ENCODE peak calls at places on chromosomes 12 and 14, in four cellular contexts. One of them, this sample, is unnamed.

GRCh38 chr12:107590369-107591094 is 95.1 kb upstream of the PWP1 start:
- DNase-seq in amniotic epithelial cell: no peak
- DNase-seq in stimulated activated naive CD4-positive, alpha-beta T cell treated with Interleukin-2 at 50 U/mL for 16 hours: no peak
- DNase-seq in uterus: no peak
- DNase-seq in this sample: no peak

GRCh38 chr12:113203852-113204760 is 17.2 kb upstream of the TPCN1 start:
- DNase-seq in uterus: no peak
- DNase-seq in stimulated activated naive CD4-positive, alpha-beta T cell treated with Interleukin-2 at 50 U/mL for 16 hours: no peak
- DNase-seq in amniotic epithelial cell: peak
- DNase-seq in this sample: no peak

GRCh38 chr14:103230021-103230420 is 104.0 kb upstream of the EIF5 start:
- DNase-seq in amniotic epithelial cell: no peak
- DNase-seq in uterus: no peak
- DNase-seq in stimulated activated naive CD4-positive, alpha-beta T cell treated with Interleukin-2 at 50 U/mL for 16 hours: no peak
- DNase-seq in this sample: no peak

GRCh38 chr14:104351849-104352492 is 213.6 kb downstream of the KIF26A start:
- DNase-seq in amniotic epithelial cell: no peak
- DNase-seq in uterus: no peak
- DNase-seq in stimulated activated naive CD4-positive, alpha-beta T cell treated with Interleukin-2 at 50 U/mL for 16 hours: no peak
- DNase-seq in this sample: no peak

GRCh38 chr14:98350213-98350612 is 921.8 kb downstream of the BCL11B start:
- DNase-seq in uterus: no peak
- DNase-seq in stimulated activated naive CD4-positive, alpha-beta T cell treated with Interleukin-2 at 50 U/mL for 16 hours: no peak
- DNase-seq in amniotic epithelial cell: no peak
- DNase-seq in this sample: no peak

GRCh38 chr14:105060751-105061427 is 4.3 kb downstream of the GPR132 start:
- DNase-seq in amniotic epithelial cell: no peak
- DNase-seq in stimulated activated naive CD4-positive, alpha-beta T cell treated with Interleukin-2 at 50 U/mL for 16 hours: peak
- DNase-seq in uterus: no peak
- DNase-seq in this sample: peak

GRCh38 chr14:23694085-23694975 is 58.2 kb downstream of the DHRS2 start:
- DNase-seq in stimulated activated naive CD4-positive, alpha-beta T cell treated with Interleukin-2 at 50 U/mL for 16 hours: no peak
- DNase-seq in uterus: no peak
- DNase-seq in amniotic epithelial cell: peak
- DNase-seq in this sample: no peak

GRCh38 chr14:53003776-53004175 is 52.9 kb upstream of the FERMT2 start:
- DNase-seq in uterus: no peak
- DNase-seq in stimulated activated naive CD4-positive, alpha-beta T cell treated with Interleukin-2 at 50 U/mL for 16 hours: no peak
- DNase-seq in amniotic epithelial cell: no peak
- DNase-seq in this sample: no peak

GRCh38 chr12:53975816-53976152 is 1.0 kb upstream of the HOTAIR start:
- DNase-seq in amniotic epithelial cell: no peak
- DNase-seq in uterus: no peak
- DNase-seq in stimulated activated naive CD4-positive, alpha-beta T cell treated with Interleukin-2 at 50 U/mL for 16 hours: no peak
- DNase-seq in this sample: no peak

GRCh38 chr12:124640096-124640495 is 72.7 kb upstream of the NCOR2 start:
- DNase-seq in uterus: no peak
- DNase-seq in stimulated activated naive CD4-positive, alpha-beta T cell treated with Interleukin-2 at 50 U/mL for 16 hours: no peak
- DNase-seq in amniotic epithelial cell: peak
- DNase-seq in this sample: no peak

GRCh38 chr12:57809425-57809824 is 9.1 kb downstream of the AVIL start:
- DNase-seq in amniotic epithelial cell: no peak
- DNase-seq in stimulated activated naive CD4-positive, alpha-beta T cell treated with Interleukin-2 at 50 U/mL for 16 hours: no peak
- DNase-seq in uterus: no peak
- DNase-seq in this sample: no peak

GRCh38 chr12:4153343-4153892 is 120.1 kb upstream of the CCND2 start:
- DNase-seq in amniotic epithelial cell: no peak
- DNase-seq in stimulated activated naive CD4-positive, alpha-beta T cell treated with Interleukin-2 at 50 U/mL for 16 hours: peak
- DNase-seq in uterus: no peak
- DNase-seq in this sample: no peak

GRCh38 chr14:104749958-104750529 is 2.9 kb upstream of the SIVA1 start:
- DNase-seq in stimulated activated naive CD4-positive, alpha-beta T cell treated with Interleukin-2 at 50 U/mL for 16 hours: no peak
- DNase-seq in uterus: no peak
- DNase-seq in amniotic epithelial cell: no peak
- DNase-seq in this sample: peak

GRCh38 chr14:104924421-104925213 is at the start of gene PLD4:
- DNase-seq in amniotic epithelial cell: no peak
- DNase-seq in uterus: no peak
- DNase-seq in stimulated activated naive CD4-positive, alpha-beta T cell treated with Interleukin-2 at 50 U/mL for 16 hours: no peak
- DNase-seq in this sample: no peak

GRCh38 chr14:51547260-51547659 is 104.5 kb upstream of the FRMD6 start:
- DNase-seq in stimulated activated naive CD4-positive, alpha-beta T cell treated with Interleukin-2 at 50 U/mL for 16 hours: no peak
- DNase-seq in uterus: peak
- DNase-seq in amniotic epithelial cell: peak
- DNase-seq in this sample: no peak

GRCh38 chr14:73720636-73721035 is 6.5 kb upstream of the PNMA1 start:
- DNase-seq in stimulated activated naive CD4-positive, alpha-beta T cell treated with Interleukin-2 at 50 U/mL for 16 hours: no peak
- DNase-seq in amniotic epithelial cell: no peak
- DNase-seq in uterus: no peak
- DNase-seq in this sample: no peak

GRCh38 chr14:104091927-104092771 is 6.6 kb downstream of the ASPG start:
- DNase-seq in stimulated activated naive CD4-positive, alpha-beta T cell treated with Interleukin-2 at 50 U/mL for 16 hours: no peak
- DNase-seq in amniotic epithelial cell: no peak
- DNase-seq in uterus: no peak
- DNase-seq in this sample: peak

GRCh38 chr12:128644664-128645296 is 179.0 kb downstream of the SLC15A4 start:
- DNase-seq in stimulated activated naive CD4-positive, alpha-beta T cell treated with Interleukin-2 at 50 U/mL for 16 hours: no peak
- DNase-seq in amniotic epithelial cell: no peak
- DNase-seq in uterus: peak
- DNase-seq in this sample: no peak

GRCh38 chr12:24143928-24144327 is 194.5 kb upstream of the SOX5 start:
- DNase-seq in uterus: no peak
- DNase-seq in stimulated activated naive CD4-positive, alpha-beta T cell treated with Interleukin-2 at 50 U/mL for 16 hours: no peak
- DNase-seq in amniotic epithelial cell: no peak
- DNase-seq in this sample: no peak

GRCh38 chr12:120417917-120418316 is 20.0 kb upstream of the COX6A1 start:
- DNase-seq in stimulated activated naive CD4-positive, alpha-beta T cell treated with Interleukin-2 at 50 U/mL for 16 hours: no peak
- DNase-seq in uterus: no peak
- DNase-seq in amniotic epithelial cell: no peak
- DNase-seq in this sample: no peak

GRCh38 chr12:122871851-122872785 is 23.8 kb downstream of the VPS37B start:
- DNase-seq in stimulated activated naive CD4-positive, alpha-beta T cell treated with Interleukin-2 at 50 U/mL for 16 hours: peak
- DNase-seq in uterus: peak
- DNase-seq in amniotic epithelial cell: peak
- DNase-seq in this sample: peak